ENCODE peak calls at places on chromosomes 3 and 15, in seven cellular contexts. Q is lung, J is activated T-cell treated with anti-CD3 and anti-CD28 coated beads for 1 hour, U is brain microvascular endothelial cell, I is tibial nerve, A is transverse colon, E is adipocyte. G is an unnamed sample.

GRCh38 chr15:20357139-20358065 is 184.2 kb downstream of the GOLGA6L6 start:
- DNase-seq in J (no peak), A (no peak), I (no peak), U (no peak), Q (no peak), E (no peak), G (no peak)

GRCh38 chr3:173843060-173843459 is 445.5 kb downstream of the NLGN1 start:
- DNase-seq in I (no peak), A (no peak), J (no peak), E (no peak), Q (no peak), U (no peak), G (no peak)

GRCh38 chr15:50256188-50257041 is 9.1 kb downstream of the HDC start:
- DNase-seq in E (peak; percentile 58), Q (peak; percentile 17), A (no peak), I (no peak), J (no peak), U (peak; percentile 78), G (peak; percentile 14)

GRCh38 chr15:27414168-27414870 is 443.3 kb downstream of the GABRG3 start:
- DNase-seq in Q (no peak), A (no peak), I (no peak), J (no peak), U (no peak), E (no peak), G (peak; percentile 34)

GRCh38 chr3:176697284-176697889 is 499.9 kb downstream of the TBL1XR1 start:
- DNase-seq in E (no peak), A (no peak), I (no peak), U (no peak), Q (no peak), J (no peak), G (no peak)

GRCh38 chr3:55180936-55181535 is 253.2 kb upstream of the LRTM1 start:
- DNase-seq in J (no peak), Q (no peak), A (no peak), U (peak; percentile 51), I (no peak), E (peak; percentile 87), G (peak; percentile 65)

GRCh38 chr15:89090791-89091666 is 2.8 kb downstream of the ABHD2 start:
- DNase-seq in J (peak; percentile 27), Q (peak; percentile 68), U (peak; percentile 80), A (peak; percentile 52), E (peak; percentile 77), I (peak; percentile 37), G (peak; percentile 72)

GRCh38 chr3:59998040-59998439 is 948.2 kb upstream of the CFAP20DC start:
- DNase-seq in J (no peak), Q (no peak), A (no peak), U (no peak), E (no peak), I (no peak), G (peak; percentile 11)

G was measured in AG10803.